ENCODE peak calls at places on chromosome 18, in ten cellular contexts. Q is endodermal cell; C is colonic mucosa; P is right atrium auricular region; N is CD8-positive, alpha-beta memory T cell; S is cardiac muscle cell; H is gastrocnemius medialis; O is K562; G is spleen; D is mesendoderm. J is an unnamed sample.

GRCh38 chr18:59453468-59453961 is 94.5 kb upstream of the LMAN1 start:
- DNase-seq in Q (no peak), C (no peak), P (no peak), N (no peak), S (no peak), H (no peak), O (no peak), G (no peak), D (peak; percentile 36), J (no peak)

GRCh38 chr18:79904357-79905147 is 46.9 kb downstream of the SLC66A2 start:
- DNase-seq in Q (no peak), C (no peak), P (no peak), N (peak; percentile 39), S (no peak), H (no peak), O (no peak), G (no peak), D (no peak), J (no peak)

GRCh38 chr18:50816767-50817166 is 3.0 kb downstream of the MRO start:
- DNase-seq in Q (no peak), C (no peak), P (no peak), N (no peak), S (no peak), H (no peak), O (no peak), G (no peak), D (no peak), J (no peak)

GRCh38 chr18:46035701-46036680 is 36.1 kb downstream of the PSTPIP2 start:
- DNase-seq in Q (no peak), C (no peak), P (no peak), N (no peak), S (peak; percentile 57), H (no peak), O (no peak), G (no peak), D (no peak), J (no peak)

GRCh38 chr18:31648966-31649429 is 35.4 kb downstream of the B4GALT6 start:
- DNase-seq in Q (no peak), C (no peak), P (no peak), N (no peak), S (peak; percentile 36), H (no peak), O (no peak), G (no peak), D (peak; percentile 82), J (no peak)

GRCh38 chr18:53790817-53791216 is 433.7 kb downstream of the MBD2 start:
- DNase-seq in Q (no peak), C (no peak), P (no peak), N (no peak), S (peak; percentile 54), H (no peak), O (no peak), G (no peak), D (no peak), J (no peak)

GRCh38 chr18:69974365-69974764 is 26.7 kb upstream of the CD226 start:
- DNase-seq in Q (no peak), C (no peak), P (no peak), N (no peak), S (peak; percentile 16), H (no peak), O (no peak), G (no peak), D (no peak), J (no peak)

GRCh38 chr18:58359226-58360019 is 269.5 kb downstream of the ALPK2 start:
- DNase-seq in Q (no peak), C (no peak), P (no peak), N (no peak), S (no peak), H (no peak), O (no peak), G (no peak), D (no peak), J (no peak)

GRCh38 chr18:34802938-34803337 is 92.8 kb downstream of the DTNA start:
- DNase-seq in Q (no peak), C (no peak), P (no peak), N (no peak), S (no peak), H (no peak), O (no peak), G (no peak), D (no peak), J (no peak)

GRCh38 chr18:33699372-33699771 is 121.4 kb downstream of the ASXL3 start:
- DNase-seq in Q (no peak), C (no peak), P (no peak), N (no peak), S (no peak), H (no peak), O (no peak), G (no peak), D (no peak), J (no peak)

GRCh38 chr18:12907258-12907925 is 23.4 kb upstream of the PTPN2 start:
- DNase-seq in Q (no peak), C (no peak), P (no peak), N (no peak), S (peak; percentile 60), H (no peak), O (peak; percentile 26), G (no peak), D (no peak), J (no peak)

GRCh38 chr18:54958711-54959625 is at the start of gene CCDC68:
- DNase-seq in Q (peak; percentile 80), C (peak; percentile 85), P (no peak), N (no peak), S (peak; percentile 57), H (no peak), O (peak; percentile 51), G (peak; percentile 84), D (peak; percentile 23), J (no peak)

GRCh38 chr18:57437433-57437781 is 2.2 kb downstream of the ONECUT2 start:
- DNase-seq in Q (peak; percentile 86), C (no peak), P (no peak), N (no peak), S (no peak), H (no peak), O (no peak), G (no peak), D (peak; percentile 69), J (no peak)

GRCh38 chr18:35513181-35513932 is 15.6 kb upstream of the INO80C start:
- DNase-seq in Q (peak; percentile 87), C (peak; percentile 21), P (peak; percentile 75), N (no peak), S (peak; percentile 88), H (no peak), O (no peak), G (no peak), D (peak; percentile 97), J (no peak)

GRCh38 chr18:34971313-34971712 is 69.9 kb upstream of the MAPRE2 start:
- DNase-seq in Q (no peak), C (no peak), P (no peak), N (no peak), S (no peak), H (no peak), O (no peak), G (no peak), D (no peak), J (no peak)

DNA sequence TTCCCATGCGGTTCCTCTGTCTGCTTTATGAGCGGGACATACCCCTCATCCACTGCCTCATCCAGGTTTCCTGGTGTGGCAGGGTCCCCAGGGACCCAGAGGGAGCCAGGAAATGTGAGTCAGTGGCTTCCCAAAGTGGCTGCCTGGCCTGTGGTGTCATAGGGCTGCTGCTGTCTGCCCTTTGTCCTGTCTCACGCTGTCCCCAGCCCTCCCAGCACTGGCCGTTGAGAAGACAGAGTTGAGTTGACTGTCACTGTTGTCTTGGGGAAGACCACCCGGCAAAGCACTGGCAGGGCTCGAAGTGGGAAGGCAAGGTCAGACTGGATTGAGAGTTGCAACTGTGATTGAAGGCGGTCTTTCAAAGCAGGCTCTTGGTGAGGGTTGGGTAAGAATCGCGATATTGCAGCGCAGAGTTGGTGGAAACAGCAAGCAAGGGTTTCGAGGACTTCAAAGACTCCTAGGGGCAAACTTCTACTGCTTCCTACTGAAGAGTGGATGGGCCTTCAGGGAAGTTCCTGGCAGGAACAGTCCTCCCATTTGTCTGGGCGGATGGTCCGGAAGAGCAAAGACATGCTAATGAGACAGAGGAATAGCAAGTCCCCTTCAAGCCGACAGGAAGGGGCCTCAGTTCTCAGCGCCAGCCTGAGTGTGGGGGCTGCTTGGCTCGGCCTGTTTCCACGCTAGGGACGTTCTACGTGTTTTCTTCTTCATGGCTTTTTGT is 33.9 kb downstream of the RAB31 start:
- DNase-seq in Q (peak; percentile 76), C (no peak), P (peak; percentile 70), N (no peak), S (peak; percentile 46), H (no peak), O (no peak), G (peak; percentile 69), D (peak; percentile 91), J (peak; percentile 77)
- H3K27ac ChIP-seq in Q (peak overlapping the region; percentile 73), C (no peak overlapping the region), P (peak overlapping the region; percentile 58), N (peak overlapping the region; percentile 59), S (no peak overlapping the region), H (peak overlapping the region; percentile 45), O (peak overlapping the region; percentile 74), G (peak overlapping the region; percentile 74), D (peak overlapping the region; percentile 71), J (no peak overlapping the region)

GRCh38 chr18:8990276-8991031 is 112.0 kb upstream of the NDUFV2 start:
- DNase-seq in Q (no peak), C (no peak), P (no peak), N (no peak), S (no peak), H (peak; percentile 79), O (no peak), G (no peak), D (no peak), J (no peak)
- H3K27ac ChIP-seq in Q (no peak overlapping the region), C (no peak overlapping the region), P (no peak overlapping the region), N (no peak overlapping the region), S (no peak overlapping the region), H (peak overlapping the region; percentile 81), O (no peak overlapping the region), G (no peak overlapping the region), D (no peak overlapping the region), J (no peak overlapping the region)

DNA sequence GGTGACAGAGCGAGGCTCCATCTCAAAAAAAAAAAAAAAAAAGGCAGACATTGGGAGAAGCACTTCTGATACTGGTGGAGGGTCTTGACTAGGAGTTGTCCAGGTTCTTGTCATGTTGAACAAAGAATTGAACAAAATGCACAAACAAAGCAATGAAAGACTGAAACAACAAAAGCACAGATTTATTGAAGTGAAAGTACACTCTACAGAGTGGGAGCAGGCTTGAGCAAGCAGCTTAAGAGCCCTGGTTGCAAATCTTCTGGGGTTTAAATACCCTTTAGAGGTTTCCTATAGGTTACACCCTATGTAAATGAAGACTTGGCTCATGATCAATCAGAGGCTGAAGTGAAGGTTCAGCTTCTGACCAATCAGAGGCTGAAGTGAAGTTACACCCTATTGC is 6.4 kb upstream of the SS18 start:
- DNase-seq in Q (no peak), C (no peak), P (no peak), N (no peak), S (no peak), H (no peak), O (no peak), G (no peak), D (no peak), J (no peak)
- H3K27ac ChIP-seq in Q (no peak overlapping the region), C (no peak overlapping the region), P (no peak overlapping the region), N (no peak overlapping the region), S (no peak overlapping the region), H (no peak overlapping the region), O (no peak overlapping the region), G (no peak overlapping the region), D (no peak overlapping the region), J (no peak overlapping the region)

DNA sequence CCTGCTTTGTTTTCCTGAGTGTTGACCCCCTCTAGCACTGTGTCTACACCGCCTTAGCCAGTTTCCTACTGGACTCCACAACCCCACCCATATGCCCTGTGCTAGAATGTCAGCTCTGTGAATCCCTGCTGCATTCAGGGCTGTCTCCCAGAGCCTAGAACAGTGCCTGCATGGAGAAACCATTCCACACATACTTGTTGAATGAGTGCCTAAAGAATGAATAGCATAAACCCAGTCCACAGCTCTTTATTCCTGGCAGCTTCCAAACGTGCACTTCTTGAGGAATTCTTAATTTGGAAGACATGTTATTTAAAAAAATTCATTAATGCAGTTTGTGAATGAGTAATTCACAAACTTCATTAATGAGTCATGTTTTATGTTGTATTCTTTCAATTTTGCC is 6.5 kb upstream of the NAPG start:
- DNase-seq in Q (no peak), C (no peak), P (no peak), N (no peak), S (peak; percentile 43), H (no peak), O (no peak), G (no peak), D (no peak), J (no peak)
- H3K27ac ChIP-seq in Q (no peak overlapping the region), C (no peak overlapping the region), P (peak overlapping the region; percentile 17), N (no peak overlapping the region), S (no peak overlapping the region), H (no peak overlapping the region), O (no peak overlapping the region), G (peak overlapping the region; percentile 52), D (no peak overlapping the region), J (peak overlapping the region; percentile 24)